ENCODE peak calls at places on chromosome 20, in four cellular contexts. One of them, this sample, is unnamed.

GRCh38 chr20:35010405-35011192 is 54.9 kb downstream of the MYH7B start:
- DNase-seq in brain microvascular endothelial cell: no peak
- DNase-seq in heart right ventricle: no peak
- DNase-seq in astrocyte of the spinal cord: no peak
- DNase-seq in this sample: no peak

GRCh38 chr20:64001607-64002011 is 20.7 kb downstream of the PRPF6 start:
- DNase-seq in brain microvascular endothelial cell: no peak
- DNase-seq in heart right ventricle: no peak
- DNase-seq in astrocyte of the spinal cord: peak
- DNase-seq in this sample: no peak

GRCh38 chr20:45776931-45777330 is 14.8 kb downstream of the WFDC3 start:
- DNase-seq in brain microvascular endothelial cell: no peak
- DNase-seq in heart right ventricle: no peak
- DNase-seq in astrocyte of the spinal cord: no peak
- DNase-seq in this sample: no peak

GRCh38 chr20:9375221-9375681 is 139.1 kb upstream of the LAMP5 start:
- DNase-seq in brain microvascular endothelial cell: no peak
- DNase-seq in heart right ventricle: no peak
- DNase-seq in astrocyte of the spinal cord: peak
- DNase-seq in this sample: no peak

GRCh38 chr20:17762873-17763557 is 63.2 kb downstream of the BANF2 start:
- DNase-seq in brain microvascular endothelial cell: no peak
- DNase-seq in heart right ventricle: no peak
- DNase-seq in astrocyte of the spinal cord: no peak
- DNase-seq in this sample: no peak

GRCh38 chr20:17617868-17618672 is 48.2 kb downstream of the DSTN start:
- DNase-seq in brain microvascular endothelial cell: no peak
- DNase-seq in heart right ventricle: no peak
- DNase-seq in astrocyte of the spinal cord: no peak
- DNase-seq in this sample: no peak

GRCh38 chr20:34754611-34755010 is 50.5 kb downstream of the TP53INP2 start:
- DNase-seq in brain microvascular endothelial cell: no peak
- DNase-seq in heart right ventricle: no peak
- DNase-seq in astrocyte of the spinal cord: no peak
- DNase-seq in this sample: no peak

GRCh38 chr20:47817573-47817972 is 32.3 kb upstream of the SULF2 start:
- DNase-seq in brain microvascular endothelial cell: no peak
- DNase-seq in heart right ventricle: no peak
- DNase-seq in astrocyte of the spinal cord: no peak
- DNase-seq in this sample: no peak

GRCh38 chr20:37096415-37097039 is 730 bp upstream of the RBL1 start:
- DNase-seq in brain microvascular endothelial cell: no peak
- DNase-seq in heart right ventricle: no peak
- DNase-seq in astrocyte of the spinal cord: no peak
- DNase-seq in this sample: no peak
- H3K4me3 ChIP-seq in brain microvascular endothelial cell: peak
- H3K4me3 ChIP-seq in heart right ventricle: peak
- H3K4me3 ChIP-seq in astrocyte of the spinal cord: peak
- H3K4me3 ChIP-seq in this sample: peak

GRCh38 chr20:41300906-41301305 is 16.6 kb downstream of the ZHX3 start:
- DNase-seq in brain microvascular endothelial cell: no peak
- DNase-seq in heart right ventricle: no peak
- DNase-seq in astrocyte of the spinal cord: no peak
- DNase-seq in this sample: no peak

GRCh38 chr20:41299899-41300298 is 17.6 kb downstream of the ZHX3 start:
- DNase-seq in brain microvascular endothelial cell: peak
- DNase-seq in heart right ventricle: no peak
- DNase-seq in astrocyte of the spinal cord: no peak
- DNase-seq in this sample: no peak

GRCh38 chr20:41304002-41304401 is 13.5 kb downstream of the ZHX3 start:
- DNase-seq in brain microvascular endothelial cell: no peak
- DNase-seq in heart right ventricle: no peak
- DNase-seq in astrocyte of the spinal cord: no peak
- DNase-seq in this sample: no peak

GRCh38 chr20:41304413-41305079 is 13.0 kb downstream of the ZHX3 start:
- DNase-seq in brain microvascular endothelial cell: no peak
- DNase-seq in heart right ventricle: no peak
- DNase-seq in astrocyte of the spinal cord: no peak
- DNase-seq in this sample: no peak

DNA sequence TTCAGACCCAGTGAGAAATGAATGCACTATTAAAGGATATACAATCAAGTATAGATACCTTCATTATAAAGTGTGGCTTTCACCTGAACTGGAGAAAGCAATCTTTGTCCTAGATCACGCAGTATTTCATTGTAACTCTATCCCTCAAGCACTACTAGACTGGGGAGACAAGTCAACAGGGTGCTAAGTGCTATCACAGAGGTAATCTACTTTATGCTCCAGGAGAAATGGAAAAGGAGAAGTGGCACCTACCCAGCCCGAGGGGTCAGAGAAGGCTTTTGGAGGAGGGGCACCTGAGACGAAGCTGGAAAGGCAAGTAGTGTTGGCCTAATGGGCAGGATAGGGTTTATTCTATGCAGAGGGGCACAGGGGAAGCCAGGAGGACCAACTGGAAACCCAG is 17.1 kb downstream of the ZHX3 start:
- DNase-seq in brain microvascular endothelial cell: no peak
- DNase-seq in heart right ventricle: no peak
- DNase-seq in astrocyte of the spinal cord: no peak
- DNase-seq in this sample: no peak
- H3K4me3 ChIP-seq in brain microvascular endothelial cell: no peak
- H3K4me3 ChIP-seq in heart right ventricle: no peak
- H3K4me3 ChIP-seq in astrocyte of the spinal cord: no peak
- H3K4me3 ChIP-seq in this sample: no peak

DNA sequence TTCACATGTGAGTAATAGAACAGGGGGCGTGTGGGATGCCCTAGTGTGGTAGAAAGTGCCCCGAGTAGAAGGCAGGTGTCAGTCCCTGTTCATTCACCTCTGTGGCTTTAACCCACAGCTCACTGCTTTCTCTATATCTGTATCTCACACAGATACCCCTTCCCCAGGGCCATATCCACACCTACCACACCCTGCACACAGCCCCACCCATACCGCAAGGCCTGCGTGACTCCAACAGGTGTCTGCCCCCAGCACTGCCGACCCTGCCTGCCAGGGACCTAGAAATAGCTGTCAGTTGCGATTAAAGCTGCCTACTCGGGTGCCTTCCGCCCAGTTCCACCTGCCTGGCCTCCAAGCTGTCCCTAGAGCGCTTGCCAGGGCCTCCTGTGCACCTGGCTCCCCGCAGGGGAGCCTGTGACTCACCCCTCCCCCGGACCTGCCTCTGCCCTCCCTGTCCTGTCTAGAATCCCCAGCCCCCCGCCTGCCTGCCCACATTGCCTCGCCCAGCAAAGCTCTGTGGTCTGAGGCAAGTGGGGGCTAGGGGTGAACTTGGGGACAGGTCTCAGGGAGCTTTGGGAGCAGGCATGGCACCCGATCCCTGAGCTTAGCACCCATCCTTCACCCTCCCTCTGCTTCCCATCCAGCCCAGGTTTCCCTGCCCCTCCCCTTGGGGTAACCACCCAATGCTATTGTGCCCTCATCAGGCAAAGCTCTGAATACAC is 38.3 kb upstream of the ID1 start:
- DNase-seq in brain microvascular endothelial cell: no peak
- DNase-seq in heart right ventricle: no peak
- DNase-seq in astrocyte of the spinal cord: no peak
- DNase-seq in this sample: no peak
- H3K4me3 ChIP-seq in brain microvascular endothelial cell: no peak
- H3K4me3 ChIP-seq in heart right ventricle: no peak
- H3K4me3 ChIP-seq in astrocyte of the spinal cord: no peak
- H3K4me3 ChIP-seq in this sample: no peak

GRCh38 chr20:1660263-1660662 is 2.7 kb upstream of the SIRPG start:
- DNase-seq in brain microvascular endothelial cell: no peak
- DNase-seq in heart right ventricle: no peak
- DNase-seq in astrocyte of the spinal cord: no peak
- DNase-seq in this sample: no peak

GRCh38 chr20:1656844-1657243 is 735 bp downstream of the SIRPG start:
- DNase-seq in brain microvascular endothelial cell: no peak
- DNase-seq in heart right ventricle: no peak
- DNase-seq in astrocyte of the spinal cord: no peak
- DNase-seq in this sample: no peak

GRCh38 chr20:1661542-1662299 is 4.1 kb upstream of the SIRPG start:
- DNase-seq in brain microvascular endothelial cell: no peak
- DNase-seq in heart right ventricle: no peak
- DNase-seq in astrocyte of the spinal cord: no peak
- DNase-seq in this sample: no peak

GRCh38 chr20:1654994-1655393 is 2.6 kb downstream of the SIRPG start:
- DNase-seq in brain microvascular endothelial cell: no peak
- DNase-seq in heart right ventricle: no peak
- DNase-seq in astrocyte of the spinal cord: no peak
- DNase-seq in this sample: no peak

GRCh38 chr20:1657556-1658334 is at the start of gene SIRPG:
- DNase-seq in brain microvascular endothelial cell: no peak
- DNase-seq in heart right ventricle: no peak
- DNase-seq in astrocyte of the spinal cord: no peak
- DNase-seq in this sample: no peak
- H3K4me3 ChIP-seq in brain microvascular endothelial cell: no peak
- H3K4me3 ChIP-seq in heart right ventricle: no peak
- H3K4me3 ChIP-seq in astrocyte of the spinal cord: no peak
- H3K4me3 ChIP-seq in this sample: no peak

GRCh38 chr20:38894091-38894847 is 31.9 kb upstream of the FAM83D start:
- DNase-seq in brain microvascular endothelial cell: no peak
- DNase-seq in heart right ventricle: no peak
- DNase-seq in astrocyte of the spinal cord: no peak
- DNase-seq in this sample: no peak
- H3K4me3 ChIP-seq in brain microvascular endothelial cell: no peak
- H3K4me3 ChIP-seq in heart right ventricle: no peak
- H3K4me3 ChIP-seq in astrocyte of the spinal cord: no peak
- H3K4me3 ChIP-seq in this sample: no peak

DNA sequence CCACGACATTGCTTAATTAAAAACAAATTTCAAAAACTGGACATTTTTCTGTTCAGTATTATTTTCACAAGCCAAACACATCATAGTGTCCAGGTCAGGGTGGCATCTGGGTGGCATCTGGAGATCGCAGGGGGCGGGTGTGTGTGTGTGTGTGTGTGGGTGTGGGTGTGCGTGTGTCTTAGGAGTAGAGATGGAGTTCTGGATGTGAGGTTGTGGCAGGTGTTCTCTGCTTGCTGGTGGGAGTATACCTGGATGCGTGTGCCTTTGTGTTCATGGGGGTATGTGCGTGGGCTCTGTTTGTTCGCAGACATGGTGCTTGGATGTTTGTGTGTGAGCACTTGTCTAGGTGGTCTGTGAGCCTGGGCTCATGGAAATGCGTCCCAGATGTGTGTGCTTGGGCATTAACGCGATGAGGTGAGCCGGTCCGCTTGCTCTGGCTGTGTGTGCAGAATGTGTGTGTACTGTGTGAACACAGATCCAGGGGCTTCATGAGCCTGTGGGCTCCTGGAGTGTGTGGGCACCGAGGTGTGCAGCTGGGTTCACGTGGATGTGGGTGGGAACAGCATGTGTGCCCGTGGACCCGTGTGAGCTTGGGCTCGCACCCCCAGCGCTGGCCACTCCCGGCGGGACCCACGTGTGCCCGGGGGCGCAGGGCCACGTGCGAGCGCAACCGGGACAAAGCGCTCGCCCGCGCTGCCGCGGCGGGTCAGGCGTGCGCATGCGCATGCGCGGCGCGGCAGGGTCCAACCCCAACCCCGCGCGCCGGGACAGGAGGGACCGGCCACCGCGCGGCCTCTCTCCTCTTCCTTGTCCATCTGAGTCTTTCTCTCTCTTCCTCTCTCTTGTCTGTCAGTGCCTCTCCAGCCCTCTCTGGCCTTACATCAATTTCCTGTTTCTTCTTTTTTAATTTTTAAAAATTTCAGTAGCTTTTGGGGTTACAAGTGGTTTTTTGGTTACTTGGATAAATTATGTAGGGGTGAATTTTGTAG is 60.4 kb downstream of the SRC start:
- DNase-seq in brain microvascular endothelial cell: no peak
- DNase-seq in heart right ventricle: peak
- DNase-seq in astrocyte of the spinal cord: no peak
- DNase-seq in this sample: no peak
- H3K4me3 ChIP-seq in brain microvascular endothelial cell: peak
- H3K4me3 ChIP-seq in heart right ventricle: peak
- H3K4me3 ChIP-seq in astrocyte of the spinal cord: peak
- H3K4me3 ChIP-seq in this sample: peak

DNA sequence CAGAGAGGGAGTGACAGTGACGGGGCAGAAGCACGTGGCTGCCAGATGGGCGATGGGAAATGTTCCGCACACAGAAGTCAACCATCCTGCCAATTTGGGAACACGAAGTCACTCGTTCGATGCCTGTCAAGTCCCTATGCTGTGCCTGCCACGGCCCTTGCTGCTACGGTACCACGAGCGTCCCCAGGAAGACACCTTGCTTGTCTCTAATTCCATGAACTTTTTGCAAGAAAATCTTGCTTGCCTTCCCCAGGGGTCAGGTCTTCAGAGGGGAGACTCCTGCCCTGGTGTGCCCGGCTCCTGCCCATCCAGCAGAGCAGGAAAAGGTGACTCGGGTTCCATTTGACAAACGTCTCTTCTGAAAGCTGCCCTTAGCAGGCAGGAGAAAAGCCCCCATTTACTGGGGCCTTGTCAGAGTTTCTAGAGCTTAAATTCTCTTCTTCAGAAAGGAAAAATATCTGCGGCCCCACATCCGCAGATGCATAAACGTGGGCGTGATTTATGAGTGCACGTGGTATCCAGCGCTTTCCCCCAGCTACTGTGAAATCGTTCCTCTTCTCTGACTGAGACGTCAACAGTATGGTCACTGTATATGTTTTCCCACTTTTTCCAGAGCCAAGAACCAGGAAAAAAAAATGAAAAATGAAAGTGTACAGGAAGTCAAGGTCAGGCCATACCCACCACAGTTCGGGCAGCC is 16.8 kb upstream of the STX16 start:
- DNase-seq in brain microvascular endothelial cell: no peak
- DNase-seq in heart right ventricle: no peak
- DNase-seq in astrocyte of the spinal cord: no peak
- DNase-seq in this sample: no peak
- H3K4me3 ChIP-seq in brain microvascular endothelial cell: no peak
- H3K4me3 ChIP-seq in heart right ventricle: no peak
- H3K4me3 ChIP-seq in astrocyte of the spinal cord: no peak
- H3K4me3 ChIP-seq in this sample: no peak

GRCh38 chr20:44112456-44112855 is 74.5 kb downstream of the JPH2 start:
- DNase-seq in brain microvascular endothelial cell: no peak
- DNase-seq in heart right ventricle: no peak
- DNase-seq in astrocyte of the spinal cord: no peak
- DNase-seq in this sample: no peak

GRCh38 chr20:44114755-44115044 is 72.3 kb downstream of the JPH2 start:
- DNase-seq in brain microvascular endothelial cell: no peak
- DNase-seq in heart right ventricle: no peak
- DNase-seq in astrocyte of the spinal cord: no peak
- DNase-seq in this sample: no peak

GRCh38 chr20:44115181-44115580 is 71.8 kb downstream of the JPH2 start:
- DNase-seq in brain microvascular endothelial cell: no peak
- DNase-seq in heart right ventricle: no peak
- DNase-seq in astrocyte of the spinal cord: no peak
- DNase-seq in this sample: no peak

GRCh38 chr20:44112889-44113641 is 73.9 kb downstream of the JPH2 start:
- DNase-seq in brain microvascular endothelial cell: no peak
- DNase-seq in heart right ventricle: no peak
- DNase-seq in astrocyte of the spinal cord: no peak
- DNase-seq in this sample: no peak

DNA sequence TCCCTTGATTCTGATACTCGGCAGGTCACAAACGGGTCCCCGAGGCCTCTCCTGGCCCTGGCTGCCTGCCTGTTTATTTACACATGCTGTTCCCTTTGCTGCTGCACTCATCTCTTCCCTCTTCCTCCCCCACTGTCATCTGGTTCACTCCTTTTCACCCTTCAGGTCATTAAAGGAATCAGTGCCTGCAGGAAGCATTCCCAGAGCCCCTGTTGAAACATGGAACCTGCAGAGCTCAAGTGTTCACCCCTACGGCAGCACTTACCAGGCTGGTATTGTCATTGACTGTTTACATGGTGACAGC is 73.4 kb downstream of the JPH2 start:
- DNase-seq in brain microvascular endothelial cell: no peak
- DNase-seq in heart right ventricle: no peak
- DNase-seq in astrocyte of the spinal cord: no peak
- DNase-seq in this sample: no peak
- H3K4me3 ChIP-seq in brain microvascular endothelial cell: no peak
- H3K4me3 ChIP-seq in heart right ventricle: no peak
- H3K4me3 ChIP-seq in astrocyte of the spinal cord: no peak
- H3K4me3 ChIP-seq in this sample: no peak